ENCODE peak calls at places on chromosomes 2 and 18, in eight cellular contexts. One of them, this sample, is unnamed.

GRCh38 chr2:239948100-239948881 is 76.9 kb downstream of the NDUFA10 start:
- DNase-seq in Panc1: no peak
- DNase-seq in endothelial cell of umbilical vein: no peak
- DNase-seq in sigmoid colon: peak; percentile 36
- DNase-seq in HCT116: no peak
- DNase-seq in prostate gland: no peak
- DNase-seq in GM23338: no peak
- DNase-seq in K562: no peak
- DNase-seq in this sample: peak; percentile 15

GRCh38 chr18:68299906-68300305 is 415.0 kb downstream of the TMX3 start:
- DNase-seq in HCT116: no peak
- DNase-seq in endothelial cell of umbilical vein: no peak
- DNase-seq in K562: no peak
- DNase-seq in prostate gland: no peak
- DNase-seq in sigmoid colon: no peak
- DNase-seq in Panc1: no peak
- DNase-seq in GM23338: no peak
- DNase-seq in this sample: no peak

GRCh38 chr2:232388324-232388891 is 9.9 kb downstream of the ALPP start:
- DNase-seq in endothelial cell of umbilical vein: no peak
- DNase-seq in HCT116: no peak
- DNase-seq in Panc1: no peak
- DNase-seq in sigmoid colon: no peak
- DNase-seq in GM23338: peak; percentile 70
- DNase-seq in K562: no peak
- DNase-seq in prostate gland: no peak
- DNase-seq in this sample: no peak

GRCh38 chr2:219707496-219708285 is 80.3 kb downstream of the SLC4A3 start:
- DNase-seq in HCT116: no peak
- DNase-seq in sigmoid colon: no peak
- DNase-seq in Panc1: no peak
- DNase-seq in prostate gland: no peak
- DNase-seq in endothelial cell of umbilical vein: no peak
- DNase-seq in K562: no peak
- DNase-seq in GM23338: no peak
- DNase-seq in this sample: no peak

GRCh38 chr2:168060956-168061750 is 186.2 kb downstream of the STK39 start:
- DNase-seq in HCT116: no peak
- DNase-seq in prostate gland: no peak
- DNase-seq in sigmoid colon: no peak
- DNase-seq in GM23338: no peak
- DNase-seq in endothelial cell of umbilical vein: no peak
- DNase-seq in Panc1: no peak
- DNase-seq in K562: no peak
- DNase-seq in this sample: no peak

GRCh38 chr2:232838406-232838874 is 31.6 kb upstream of the SNORC start:
- DNase-seq in prostate gland: no peak
- DNase-seq in HCT116: no peak
- DNase-seq in K562: peak; percentile 41
- DNase-seq in Panc1: no peak
- DNase-seq in GM23338: peak; percentile 10
- DNase-seq in sigmoid colon: no peak
- DNase-seq in endothelial cell of umbilical vein: peak; percentile 77
- DNase-seq in this sample: no peak

GRCh38 chr2:190718652-190719526 is 70.0 kb downstream of the NAB1 start:
- DNase-seq in K562: peak; percentile 21
- DNase-seq in Panc1: peak; percentile 15
- DNase-seq in sigmoid colon: no peak
- DNase-seq in endothelial cell of umbilical vein: peak; percentile 85
- DNase-seq in prostate gland: peak; percentile 7
- DNase-seq in GM23338: peak; percentile 18
- DNase-seq in HCT116: peak; percentile 66
- DNase-seq in this sample: peak; percentile 41

GRCh38 chr2:111121028-111121872 is 536 bp downstream of the BCL2L11 start:
- DNase-seq in GM23338: peak; percentile 60
- DNase-seq in prostate gland: peak; percentile 40
- DNase-seq in Panc1: no peak
- DNase-seq in sigmoid colon: peak; percentile 73
- DNase-seq in endothelial cell of umbilical vein: peak; percentile 48
- DNase-seq in K562: peak; percentile 57
- DNase-seq in HCT116: no peak
- DNase-seq in this sample: peak; percentile 58

GRCh38 chr18:78561757-78562445 is 417.7 kb upstream of the SALL3 start:
- DNase-seq in Panc1: no peak
- DNase-seq in GM23338: no peak
- DNase-seq in endothelial cell of umbilical vein: no peak
- DNase-seq in HCT116: no peak
- DNase-seq in sigmoid colon: no peak
- DNase-seq in prostate gland: no peak
- DNase-seq in K562: no peak
- DNase-seq in this sample: no peak

GRCh38 chr2:7437122-7437521 is 519.9 kb downstream of the RNF144A start:
- DNase-seq in prostate gland: no peak
- DNase-seq in Panc1: no peak
- DNase-seq in HCT116: no peak
- DNase-seq in sigmoid colon: no peak
- DNase-seq in endothelial cell of umbilical vein: no peak
- DNase-seq in K562: no peak
- DNase-seq in GM23338: no peak
- DNase-seq in this sample: no peak

GRCh38 chr2:234550511-234551107 is 53.7 kb upstream of the ARL4C start:
- DNase-seq in HCT116: peak; percentile 66
- DNase-seq in sigmoid colon: peak; percentile 79
- DNase-seq in GM23338: peak; percentile 92
- DNase-seq in endothelial cell of umbilical vein: peak; percentile 76
- DNase-seq in K562: peak; percentile 58
- DNase-seq in prostate gland: peak; percentile 64
- DNase-seq in Panc1: peak; percentile 79
- DNase-seq in this sample: peak; percentile 57

GRCh38 chr2:235641333-235641732 is 147.5 kb downstream of the AGAP1 start:
- DNase-seq in GM23338: peak; percentile 28
- DNase-seq in HCT116: no peak
- DNase-seq in sigmoid colon: no peak
- DNase-seq in prostate gland: no peak
- DNase-seq in K562: no peak
- DNase-seq in Panc1: no peak
- DNase-seq in endothelial cell of umbilical vein: no peak
- DNase-seq in this sample: no peak
- H3K27ac ChIP-seq in GM23338: peak overlapping the region; percentile 17
- H3K27ac ChIP-seq in HCT116: no peak overlapping the region
- H3K27ac ChIP-seq in sigmoid colon: peak overlapping the region; percentile 92
- H3K27ac ChIP-seq in prostate gland: no peak overlapping the region
- H3K27ac ChIP-seq in K562: no peak overlapping the region
- H3K27ac ChIP-seq in Panc1: no peak overlapping the region
- H3K27ac ChIP-seq in endothelial cell of umbilical vein: no peak overlapping the region
- H3K27ac ChIP-seq in this sample: no peak overlapping the region

DNA sequence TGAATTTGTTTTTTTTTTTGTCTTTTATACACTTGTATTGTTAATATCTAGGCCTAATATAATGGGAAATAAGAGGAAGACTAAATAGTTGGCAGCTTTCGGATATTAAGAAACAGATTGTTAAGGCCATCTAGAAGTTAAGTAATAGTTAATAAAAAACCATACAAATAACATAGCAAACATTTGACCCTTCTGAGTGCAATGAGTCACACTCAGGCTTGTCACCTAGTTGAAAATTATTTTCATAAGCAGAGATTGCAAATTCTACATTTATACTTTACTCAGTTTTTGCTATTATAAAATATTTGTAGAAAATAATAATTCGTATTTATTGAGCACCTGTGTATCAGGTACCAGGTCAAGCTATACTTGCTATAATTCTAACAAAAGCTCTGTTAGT is 2.4 kb downstream of the NUP35 start:
- DNase-seq in Panc1: no peak
- DNase-seq in K562: no peak
- DNase-seq in endothelial cell of umbilical vein: no peak
- DNase-seq in GM23338: no peak
- DNase-seq in HCT116: no peak
- DNase-seq in sigmoid colon: no peak
- DNase-seq in prostate gland: no peak
- DNase-seq in this sample: no peak
- H3K4me1 ChIP-seq in Panc1: peaks cover 11% of the 10 kb centered on the region
- H3K4me1 ChIP-seq in K562: peaks cover 9% of the 10 kb centered on the region
- H3K4me1 ChIP-seq in endothelial cell of umbilical vein: peaks cover 12% of the 10 kb centered on the region
- H3K4me1 ChIP-seq in GM23338: peaks cover 20% of the 10 kb centered on the region
- H3K4me1 ChIP-seq in HCT116: peaks cover 7% of the 10 kb centered on the region
- H3K4me1 ChIP-seq in sigmoid colon: peaks cover 11% of the 10 kb centered on the region
- H3K4me1 ChIP-seq in prostate gland: no peaks in the 10 kb centered on the region
- H3K4me1 ChIP-seq in this sample: peaks cover 28% of the 10 kb centered on the region

GRCh38 chr2:131048641-131049040 is 44.6 kb downstream of the FAM168B start:
- DNase-seq in sigmoid colon: no peak
- DNase-seq in prostate gland: no peak
- DNase-seq in GM23338: no peak
- DNase-seq in Panc1: no peak
- DNase-seq in HCT116: no peak
- DNase-seq in endothelial cell of umbilical vein: no peak
- DNase-seq in K562: no peak
- DNase-seq in this sample: no peak

GRCh38 chr2:131046580-131047274 is 46.5 kb downstream of the FAM168B start:
- DNase-seq in GM23338: no peak
- DNase-seq in endothelial cell of umbilical vein: no peak
- DNase-seq in sigmoid colon: peak; percentile 60
- DNase-seq in prostate gland: no peak
- DNase-seq in K562: no peak
- DNase-seq in Panc1: no peak
- DNase-seq in HCT116: no peak
- DNase-seq in this sample: peak; percentile 15

GRCh38 chr2:131045925-131046579 is 47.2 kb downstream of the FAM168B start:
- DNase-seq in HCT116: no peak
- DNase-seq in prostate gland: no peak
- DNase-seq in sigmoid colon: peak; percentile 63
- DNase-seq in endothelial cell of umbilical vein: no peak
- DNase-seq in GM23338: no peak
- DNase-seq in Panc1: no peak
- DNase-seq in K562: no peak
- DNase-seq in this sample: peak; percentile 13

GRCh38 chr2:131047920-131048560 is 45.2 kb downstream of the FAM168B start:
- DNase-seq in GM23338: no peak
- DNase-seq in HCT116: no peak
- DNase-seq in endothelial cell of umbilical vein: no peak
- DNase-seq in Panc1: no peak
- DNase-seq in K562: no peak
- DNase-seq in sigmoid colon: no peak
- DNase-seq in prostate gland: no peak
- DNase-seq in this sample: no peak

GRCh38 chr2:131047275-131047652 is 46.0 kb downstream of the FAM168B start:
- DNase-seq in K562: no peak
- DNase-seq in sigmoid colon: peak; percentile 52
- DNase-seq in GM23338: no peak
- DNase-seq in endothelial cell of umbilical vein: no peak
- DNase-seq in HCT116: no peak
- DNase-seq in Panc1: no peak
- DNase-seq in prostate gland: no peak
- DNase-seq in this sample: no peak
- TF ChIP-seq POLR2AphosphoS5 in K562: peak; percentile 16
- TF ChIP-seq POLR2AphosphoS5 in sigmoid colon: no peak
- TF ChIP-seq POLR2AphosphoS5 in GM23338: no peak
- TF ChIP-seq POLR2AphosphoS5 in endothelial cell of umbilical vein: no peak
- TF ChIP-seq POLR2AphosphoS5 in HCT116: no peak
- TF ChIP-seq POLR2AphosphoS5 in Panc1: no peak
- TF ChIP-seq POLR2AphosphoS5 in prostate gland: no peak
- TF ChIP-seq POLR2AphosphoS5 in this sample: no peak

DNA sequence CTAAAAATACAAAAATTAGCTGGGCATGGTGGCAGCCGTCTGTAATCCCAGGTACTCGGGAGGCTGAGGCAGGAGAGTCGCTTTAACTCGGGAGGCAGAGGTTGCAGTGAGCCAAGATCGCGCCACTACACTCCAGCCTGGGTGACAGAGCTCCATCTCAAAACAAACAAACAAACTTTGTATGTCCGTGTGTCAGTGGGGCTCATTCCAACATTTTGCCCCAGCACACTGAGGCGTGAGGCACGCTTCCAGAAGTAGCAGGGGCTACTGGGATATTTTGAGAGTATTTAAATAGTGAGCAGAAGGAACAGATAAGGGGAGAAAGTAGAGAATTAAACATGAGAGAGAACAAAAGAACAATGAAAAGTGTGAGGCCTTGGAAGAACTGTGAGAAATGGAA is 83.3 kb upstream of the TANK start:
- DNase-seq in K562: no peak
- DNase-seq in GM23338: no peak
- DNase-seq in HCT116: no peak
- DNase-seq in Panc1: no peak
- DNase-seq in sigmoid colon: no peak
- DNase-seq in endothelial cell of umbilical vein: no peak
- DNase-seq in prostate gland: no peak
- DNase-seq in this sample: no peak
- H3K27ac ChIP-seq in K562: no peak overlapping the region
- H3K27ac ChIP-seq in GM23338: no peak overlapping the region
- H3K27ac ChIP-seq in HCT116: no peak overlapping the region
- H3K27ac ChIP-seq in Panc1: no peak overlapping the region
- H3K27ac ChIP-seq in sigmoid colon: peak overlapping the region; percentile 36
- H3K27ac ChIP-seq in endothelial cell of umbilical vein: peak overlapping the region; percentile 99
- H3K27ac ChIP-seq in prostate gland: no peak overlapping the region
- H3K27ac ChIP-seq in this sample: no peak overlapping the region

GRCh38 chr2:200756618-200757321 is 54.9 kb upstream of the BZW1 start:
- DNase-seq in prostate gland: no peak
- DNase-seq in endothelial cell of umbilical vein: peak; percentile 28
- DNase-seq in GM23338: no peak
- DNase-seq in sigmoid colon: no peak
- DNase-seq in K562: peak; percentile 19
- DNase-seq in Panc1: no peak
- DNase-seq in HCT116: no peak
- DNase-seq in this sample: no peak
- H3K4me1 ChIP-seq in prostate gland: peaks cover 4% of the 10 kb centered on the region
- H3K4me1 ChIP-seq in endothelial cell of umbilical vein: peaks cover 32% of the 10 kb centered on the region
- H3K4me1 ChIP-seq in GM23338: peaks cover 3% of the 10 kb centered on the region
- H3K4me1 ChIP-seq in sigmoid colon: no peaks in the 10 kb centered on the region
- H3K4me1 ChIP-seq in K562: no peaks in the 10 kb centered on the region
- H3K4me1 ChIP-seq in Panc1: peaks cover 3% of the 10 kb centered on the region
- H3K4me1 ChIP-seq in HCT116: peaks cover 27% of the 10 kb centered on the region
- H3K4me1 ChIP-seq in this sample: no peaks in the 10 kb centered on the region

DNA sequence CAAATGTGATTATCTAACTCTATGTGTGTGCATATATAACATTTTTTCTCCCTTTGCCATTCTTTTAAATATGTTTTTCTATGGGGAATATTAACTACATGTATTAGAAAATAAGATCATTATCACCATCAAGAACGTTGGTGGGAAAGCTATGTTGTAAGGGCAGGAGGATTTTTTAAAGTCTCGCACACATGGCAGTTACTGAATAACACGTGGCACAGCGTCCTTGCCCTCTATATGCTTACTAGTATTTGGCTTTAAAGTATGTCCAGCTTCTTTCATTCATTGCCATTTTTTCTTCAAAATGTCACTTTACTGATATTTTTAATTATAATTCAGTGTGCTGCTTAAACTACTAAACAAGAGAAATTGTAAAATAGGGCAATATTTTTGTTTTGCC is 944.3 kb downstream of the SOCS6 start:
- DNase-seq in prostate gland: no peak
- DNase-seq in sigmoid colon: no peak
- DNase-seq in Panc1: no peak
- DNase-seq in K562: no peak
- DNase-seq in endothelial cell of umbilical vein: no peak
- DNase-seq in GM23338: no peak
- DNase-seq in HCT116: no peak
- DNase-seq in this sample: no peak
- TF ChIP-seq POLR2AphosphoS5 in prostate gland: no peak
- TF ChIP-seq POLR2AphosphoS5 in sigmoid colon: no peak
- TF ChIP-seq POLR2AphosphoS5 in Panc1: no peak
- TF ChIP-seq POLR2AphosphoS5 in K562: no peak
- TF ChIP-seq POLR2AphosphoS5 in endothelial cell of umbilical vein: no peak
- TF ChIP-seq POLR2AphosphoS5 in GM23338: no peak
- TF ChIP-seq POLR2AphosphoS5 in HCT116: no peak
- TF ChIP-seq POLR2AphosphoS5 in this sample: no peak